ENCODE peak calls at places on chromosome 12, in eight cellular contexts. E is A549, T is A172, C is NCI-H226, O is stomach, B is HT1080, N is ovary, L is WERI-Rb-1. I is an unnamed sample.

GRCh38 chr12:59070534-59070933 is 150.2 kb upstream of the LRIG3 start:
- DNase-seq in E (no peak), T (no peak), C (no peak), O (no peak), B (no peak), N (no peak), L (no peak), I (no peak)

GRCh38 chr12:77213316-77213715 is 147.9 kb upstream of the E2F7 start:
- DNase-seq in E (no peak), T (no peak), C (no peak), O (peak; percentile 36), B (no peak), N (no peak), L (no peak), I (no peak)

GRCh38 chr12:1130164-1130563 is 139.1 kb downstream of the ERC1 start:
- DNase-seq in E (no peak), T (peak; percentile 11), C (peak; percentile 60), O (peak; percentile 81), B (peak; percentile 13), N (no peak), L (no peak), I (peak; percentile 53)

GRCh38 chr12:94305293-94305957 is 154.2 kb downstream of the CEP83 start:
- DNase-seq in E (no peak), T (no peak), C (no peak), O (no peak), B (no peak), N (no peak), L (no peak), I (no peak)

GRCh38 chr12:32125455-32126084 is 18.9 kb downstream of the BICD1 start:
- DNase-seq in E (no peak), T (no peak), C (peak; percentile 42), O (no peak), B (peak; percentile 61), N (no peak), L (no peak), I (no peak)

GRCh38 chr12:3311027-3311402 is 180.0 kb upstream of the PRMT8 start:
- DNase-seq in E (no peak), T (peak; percentile 65), C (no peak), O (peak; percentile 84), B (peak; percentile 67), N (no peak), L (no peak), I (no peak)

GRCh38 chr12:58413794-58414193 is 472.4 kb downstream of the ATP23 start:
- DNase-seq in E (no peak), T (peak; percentile 47), C (peak; percentile 76), O (no peak), B (peak; percentile 74), N (no peak), L (no peak), I (no peak)

GRCh38 chr12:17793854-17794253 is 296.1 kb downstream of the RERGL start:
- DNase-seq in E (no peak), T (peak; percentile 4), C (no peak), O (no peak), B (peak; percentile 46), N (no peak), L (no peak), I (no peak)

GRCh38 chr12:101759396-101760047 is 20.3 kb upstream of the SYCP3 start:
- DNase-seq in E (peak; percentile 43), T (peak; percentile 16), C (peak; percentile 23), O (no peak), B (peak; percentile 15), N (no peak), L (no peak), I (no peak)

GRCh38 chr12:51636581-51636980 is 45.5 kb downstream of the SCN8A start:
- DNase-seq in E (no peak), T (no peak), C (peak; percentile 73), O (no peak), B (no peak), N (no peak), L (no peak), I (no peak)

I was measured in thyroid gland.